ENCODE peak calls at places on chromosomes 13 and 19, in nine cellular contexts. One of them, this sample, is unnamed.

GRCh38 chr19:39411006-39411831 is 1.2 kb upstream of the PLEKHG2 start:
- DNase-seq in iPS DF 19.7: no peak
- DNase-seq in NCI-H345: no peak
- DNase-seq in smooth muscle cell of the brain vasculature: no peak
- DNase-seq in HT1080: no peak
- DNase-seq in activated CD4-positive, alpha-beta T cell treated with anti-CD3 and anti-CD28 coated beads for 24 hours: no peak
- DNase-seq in neuronal stem cell: no peak
- DNase-seq in NCI-H187: no peak
- DNase-seq in posterior cingulate gyrus: no peak
- DNase-seq in this sample: no peak

GRCh38 chr13:36870050-36870692 is 49.9 kb downstream of the SMAD9 start:
- DNase-seq in neuronal stem cell: no peak
- DNase-seq in posterior cingulate gyrus: no peak
- DNase-seq in iPS DF 19.7: no peak
- DNase-seq in activated CD4-positive, alpha-beta T cell treated with anti-CD3 and anti-CD28 coated beads for 24 hours: no peak
- DNase-seq in NCI-H345: no peak
- DNase-seq in HT1080: no peak
- DNase-seq in NCI-H187: no peak
- DNase-seq in smooth muscle cell of the brain vasculature: no peak
- DNase-seq in this sample: no peak

GRCh38 chr19:42655748-42656147 is 61.0 kb upstream of the CEACAM8 start:
- DNase-seq in HT1080: no peak
- DNase-seq in posterior cingulate gyrus: no peak
- DNase-seq in iPS DF 19.7: no peak
- DNase-seq in neuronal stem cell: no peak
- DNase-seq in NCI-H345: no peak
- DNase-seq in smooth muscle cell of the brain vasculature: no peak
- DNase-seq in NCI-H187: no peak
- DNase-seq in activated CD4-positive, alpha-beta T cell treated with anti-CD3 and anti-CD28 coated beads for 24 hours: no peak
- DNase-seq in this sample: peak

GRCh38 chr13:50457430-50458393 is 385.8 kb downstream of the DLEU7 start:
- DNase-seq in iPS DF 19.7: no peak
- DNase-seq in smooth muscle cell of the brain vasculature: no peak
- DNase-seq in posterior cingulate gyrus: no peak
- DNase-seq in NCI-H187: no peak
- DNase-seq in HT1080: no peak
- DNase-seq in activated CD4-positive, alpha-beta T cell treated with anti-CD3 and anti-CD28 coated beads for 24 hours: no peak
- DNase-seq in neuronal stem cell: no peak
- DNase-seq in NCI-H345: no peak
- DNase-seq in this sample: no peak

GRCh38 chr19:2533072-2533425 is 57.1 kb downstream of the GADD45B start:
- DNase-seq in activated CD4-positive, alpha-beta T cell treated with anti-CD3 and anti-CD28 coated beads for 24 hours: no peak
- DNase-seq in iPS DF 19.7: no peak
- DNase-seq in neuronal stem cell: no peak
- DNase-seq in smooth muscle cell of the brain vasculature: no peak
- DNase-seq in posterior cingulate gyrus: no peak
- DNase-seq in NCI-H187: no peak
- DNase-seq in HT1080: no peak
- DNase-seq in NCI-H345: no peak
- DNase-seq in this sample: no peak

GRCh38 chr13:104318121-104318520 is 1251.9 kb upstream of the SLC10A2 start:
- DNase-seq in NCI-H187: no peak
- DNase-seq in NCI-H345: no peak
- DNase-seq in iPS DF 19.7: no peak
- DNase-seq in posterior cingulate gyrus: no peak
- DNase-seq in smooth muscle cell of the brain vasculature: peak
- DNase-seq in activated CD4-positive, alpha-beta T cell treated with anti-CD3 and anti-CD28 coated beads for 24 hours: no peak
- DNase-seq in HT1080: peak
- DNase-seq in neuronal stem cell: no peak
- DNase-seq in this sample: no peak

GRCh38 chr13:29753593-29754485 is 96.6 kb downstream of the UBL3 start:
- DNase-seq in iPS DF 19.7: no peak
- DNase-seq in neuronal stem cell: no peak
- DNase-seq in activated CD4-positive, alpha-beta T cell treated with anti-CD3 and anti-CD28 coated beads for 24 hours: no peak
- DNase-seq in posterior cingulate gyrus: no peak
- DNase-seq in HT1080: no peak
- DNase-seq in NCI-H345: no peak
- DNase-seq in smooth muscle cell of the brain vasculature: no peak
- DNase-seq in NCI-H187: no peak
- DNase-seq in this sample: no peak

GRCh38 chr13:31793246-31793645 is 53.9 kb downstream of the RXFP2 start:
- DNase-seq in NCI-H345: no peak
- DNase-seq in smooth muscle cell of the brain vasculature: no peak
- DNase-seq in iPS DF 19.7: no peak
- DNase-seq in HT1080: no peak
- DNase-seq in NCI-H187: no peak
- DNase-seq in neuronal stem cell: no peak
- DNase-seq in posterior cingulate gyrus: no peak
- DNase-seq in activated CD4-positive, alpha-beta T cell treated with anti-CD3 and anti-CD28 coated beads for 24 hours: no peak
- DNase-seq in this sample: no peak

GRCh38 chr19:54190942-54191670 is at the start of gene TSEN34:
- DNase-seq in neuronal stem cell: peak
- DNase-seq in NCI-H345: peak
- DNase-seq in HT1080: no peak
- DNase-seq in activated CD4-positive, alpha-beta T cell treated with anti-CD3 and anti-CD28 coated beads for 24 hours: peak
- DNase-seq in NCI-H187: peak
- DNase-seq in smooth muscle cell of the brain vasculature: no peak
- DNase-seq in iPS DF 19.7: no peak
- DNase-seq in posterior cingulate gyrus: peak
- DNase-seq in this sample: peak

GRCh38 chr19:32324631-32325215 is 20.7 kb upstream of the ZNF507 start:
- DNase-seq in smooth muscle cell of the brain vasculature: no peak
- DNase-seq in activated CD4-positive, alpha-beta T cell treated with anti-CD3 and anti-CD28 coated beads for 24 hours: no peak
- DNase-seq in posterior cingulate gyrus: no peak
- DNase-seq in neuronal stem cell: no peak
- DNase-seq in NCI-H345: no peak
- DNase-seq in HT1080: no peak
- DNase-seq in iPS DF 19.7: no peak
- DNase-seq in NCI-H187: peak
- DNase-seq in this sample: no peak

GRCh38 chr19:47228937-47229673 is 1.9 kb downstream of the BBC3 start:
- DNase-seq in iPS DF 19.7: no peak
- DNase-seq in activated CD4-positive, alpha-beta T cell treated with anti-CD3 and anti-CD28 coated beads for 24 hours: no peak
- DNase-seq in NCI-H345: no peak
- DNase-seq in neuronal stem cell: no peak
- DNase-seq in posterior cingulate gyrus: peak
- DNase-seq in HT1080: peak
- DNase-seq in smooth muscle cell of the brain vasculature: no peak
- DNase-seq in NCI-H187: no peak
- DNase-seq in this sample: no peak

GRCh38 chr19:10551698-10552301 is 8.1 kb downstream of the ATG4D start:
- DNase-seq in posterior cingulate gyrus: no peak
- DNase-seq in neuronal stem cell: no peak
- DNase-seq in HT1080: peak
- DNase-seq in NCI-H187: no peak
- DNase-seq in NCI-H345: no peak
- DNase-seq in activated CD4-positive, alpha-beta T cell treated with anti-CD3 and anti-CD28 coated beads for 24 hours: no peak
- DNase-seq in iPS DF 19.7: no peak
- DNase-seq in smooth muscle cell of the brain vasculature: no peak
- DNase-seq in this sample: peak

GRCh38 chr19:30656520-30657100 is 284.4 kb downstream of the ZNF536 start:
- DNase-seq in HT1080: no peak
- DNase-seq in posterior cingulate gyrus: no peak
- DNase-seq in activated CD4-positive, alpha-beta T cell treated with anti-CD3 and anti-CD28 coated beads for 24 hours: no peak
- DNase-seq in iPS DF 19.7: no peak
- DNase-seq in NCI-H345: no peak
- DNase-seq in NCI-H187: no peak
- DNase-seq in neuronal stem cell: no peak
- DNase-seq in smooth muscle cell of the brain vasculature: no peak
- DNase-seq in this sample: no peak

GRCh38 chr13:41547253-41548000 is 90.1 kb downstream of the RGCC start:
- DNase-seq in NCI-H345: no peak
- DNase-seq in smooth muscle cell of the brain vasculature: peak
- DNase-seq in neuronal stem cell: no peak
- DNase-seq in activated CD4-positive, alpha-beta T cell treated with anti-CD3 and anti-CD28 coated beads for 24 hours: no peak
- DNase-seq in NCI-H187: no peak
- DNase-seq in iPS DF 19.7: no peak
- DNase-seq in posterior cingulate gyrus: peak
- DNase-seq in HT1080: no peak
- DNase-seq in this sample: peak

GRCh38 chr13:110346661-110347067 is 39.6 kb downstream of the COL4A2 start:
- DNase-seq in activated CD4-positive, alpha-beta T cell treated with anti-CD3 and anti-CD28 coated beads for 24 hours: no peak
- DNase-seq in iPS DF 19.7: no peak
- DNase-seq in NCI-H345: peak
- DNase-seq in posterior cingulate gyrus: no peak
- DNase-seq in HT1080: no peak
- DNase-seq in smooth muscle cell of the brain vasculature: no peak
- DNase-seq in neuronal stem cell: no peak
- DNase-seq in NCI-H187: peak
- DNase-seq in this sample: no peak

GRCh38 chr13:27327633-27328032 is 57.0 kb downstream of the RASL11A start:
- DNase-seq in NCI-H345: no peak
- DNase-seq in activated CD4-positive, alpha-beta T cell treated with anti-CD3 and anti-CD28 coated beads for 24 hours: no peak
- DNase-seq in smooth muscle cell of the brain vasculature: no peak
- DNase-seq in posterior cingulate gyrus: no peak
- DNase-seq in HT1080: no peak
- DNase-seq in NCI-H187: no peak
- DNase-seq in iPS DF 19.7: no peak
- DNase-seq in neuronal stem cell: no peak
- DNase-seq in this sample: no peak

GRCh38 chr13:43240278-43240677 is 216.9 kb downstream of the DNAJC15 start:
- DNase-seq in neuronal stem cell: no peak
- DNase-seq in iPS DF 19.7: no peak
- DNase-seq in NCI-H187: no peak
- DNase-seq in activated CD4-positive, alpha-beta T cell treated with anti-CD3 and anti-CD28 coated beads for 24 hours: no peak
- DNase-seq in smooth muscle cell of the brain vasculature: no peak
- DNase-seq in HT1080: no peak
- DNase-seq in posterior cingulate gyrus: no peak
- DNase-seq in NCI-H345: no peak
- DNase-seq in this sample: no peak